ENCODE peak calls at places on chromosomes 4 and X, in eight cellular contexts. M is spleen, H is transverse colon, A is lower leg skin, L is thyroid gland, X is suprapubic skin, E is ovary, F is right lobe of liver. I is an unnamed sample.

GRCh38 chrX:95893632-95894031 is 791.0 kb upstream of the DIAPH2 start:
- DNase-seq in M (no peak), H (no peak), A (peak), L (no peak), X (no peak), E (no peak), F (no peak), I (no peak)

GRCh38 chrX:10030570-10030969 is 63.4 kb downstream of the CLDN34 start:
- DNase-seq in M (no peak), H (no peak), A (no peak), L (no peak), X (no peak), E (no peak), F (no peak), I (no peak)

GRCh38 chr4:39514888-39515401 is 12.3 kb downstream of the UGDH start:
- DNase-seq in M (no peak), H (peak), A (no peak), L (peak), X (no peak), E (peak), F (peak), I (no peak)

GRCh38 chrX:68881911-68882310 is 53.1 kb downstream of the EFNB1 start:
- DNase-seq in M (no peak), H (no peak), A (no peak), L (no peak), X (no peak), E (no peak), F (no peak), I (no peak)

GRCh38 chrX:76657499-76657898 is 230.0 kb downstream of the MAGEE1 start:
- DNase-seq in M (no peak), H (no peak), A (no peak), L (no peak), X (no peak), E (no peak), F (no peak), I (no peak)

GRCh38 chr4:148926861-148927260 is 484.6 kb upstream of the NR3C2 start:
- DNase-seq in M (no peak), H (peak), A (peak), L (peak), X (no peak), E (no peak), F (no peak), I (no peak)

GRCh38 chr4:112546476-112546875 is 30.5 kb upstream of the NEUROG2 start:
- DNase-seq in M (no peak), H (no peak), A (no peak), L (no peak), X (no peak), E (no peak), F (no peak), I (no peak)

GRCh38 chrX:31679861-31680260 is 608.0 kb upstream of the FTHL17 start:
- DNase-seq in M (no peak), H (no peak), A (no peak), L (no peak), X (no peak), E (no peak), F (no peak), I (no peak)

GRCh38 chr4:57078685-57079521 is 31.3 kb downstream of the IGFBP7 start:
- DNase-seq in M (no peak), H (no peak), A (no peak), L (peak), X (no peak), E (no peak), F (no peak), I (no peak)

GRCh38 chr4:83536649-83537352 is 893 bp downstream of the GPAT3 start:
- DNase-seq in M (no peak), H (peak), A (no peak), L (peak), X (no peak), E (peak), F (no peak), I (no peak)

GRCh38 chr4:83546796-83547195 is 10.9 kb downstream of the GPAT3 start:
- DNase-seq in M (no peak), H (no peak), A (no peak), L (no peak), X (no peak), E (no peak), F (no peak), I (no peak)

GRCh38 chr4:83542225-83542624 is 6.3 kb downstream of the GPAT3 start:
- DNase-seq in M (no peak), H (no peak), A (no peak), L (no peak), X (no peak), E (no peak), F (no peak), I (no peak)
- TF ChIP-seq POLR2A in M (no peak), H (no peak), A (no peak), L (no peak), X (no peak), E (no peak), F (no peak), I (no peak)

GRCh38 chr4:127249066-127249766 is 383.5 kb upstream of the INTU start:
- DNase-seq in M (no peak), H (no peak), A (no peak), L (no peak), X (no peak), E (no peak), F (no peak), I (no peak)

GRCh38 chr4:127249767-127250108 is 383.0 kb upstream of the INTU start:
- DNase-seq in M (no peak), H (no peak), A (no peak), L (no peak), X (no peak), E (no peak), F (no peak), I (no peak)

GRCh38 chr4:127250577-127250976 is 382.2 kb upstream of the INTU start:
- DNase-seq in M (no peak), H (no peak), A (no peak), L (no peak), X (no peak), E (no peak), F (no peak), I (no peak)

GRCh38 chr4:127247293-127247952 is 385.3 kb upstream of the INTU start:
- DNase-seq in M (no peak), H (no peak), A (no peak), L (no peak), X (no peak), E (no peak), F (no peak), I (no peak)

DNA sequence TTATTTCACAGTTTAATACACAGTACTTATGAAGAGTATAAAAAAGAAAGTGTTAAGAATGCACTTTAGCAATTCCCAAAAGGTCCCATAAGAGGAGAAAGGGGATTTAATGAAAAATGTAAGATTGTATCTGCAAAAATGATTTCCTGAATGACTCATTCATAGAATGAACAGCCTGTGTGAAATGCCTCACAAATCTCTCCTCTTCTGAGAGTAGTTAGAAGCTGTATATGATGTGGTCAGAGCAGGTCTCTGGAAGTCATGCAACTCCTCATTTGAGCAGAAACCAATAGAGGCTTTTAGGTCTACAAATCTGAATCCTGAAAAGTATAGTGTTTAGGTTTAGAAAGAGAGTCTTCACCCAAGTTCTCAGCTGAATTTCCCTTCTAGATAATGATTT is 381.3 kb upstream of the INTU start:
- DNase-seq in M (no peak), H (no peak), A (no peak), L (no peak), X (no peak), E (no peak), F (no peak), I (no peak)
- TF ChIP-seq POLR2A in M (no peak), H (no peak), A (no peak), L (no peak), X (no peak), E (no peak), F (no peak), I (no peak)

DNA sequence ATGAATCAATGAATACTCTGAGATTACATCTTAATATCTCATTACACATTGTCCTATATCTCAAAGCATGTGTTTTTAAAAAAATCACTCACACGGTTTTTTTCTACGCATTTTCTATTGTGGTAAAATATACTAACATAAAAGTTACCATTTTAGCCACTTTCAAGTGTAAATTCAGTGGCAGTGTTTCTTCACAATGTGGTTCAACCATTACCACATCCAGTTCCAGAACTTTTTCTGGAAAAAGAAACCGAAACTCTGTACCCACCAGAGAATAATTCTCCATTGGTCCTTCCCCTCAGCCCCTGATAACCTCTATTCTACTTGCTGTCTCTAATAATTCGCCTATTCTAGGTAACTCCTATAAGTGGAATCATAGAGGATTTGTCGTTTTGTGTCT is 35.3 kb upstream of the ACSL1 start:
- DNase-seq in M (no peak), H (no peak), A (no peak), L (no peak), X (no peak), E (no peak), F (no peak), I (no peak)
- TF ChIP-seq POLR2A in M (no peak), H (no peak), A (no peak), L (no peak), X (no peak), E (no peak), F (no peak), I (no peak)

GRCh38 chrX:136872091-136872700 is 8.3 kb downstream of the RBMX start:
- DNase-seq in M (no peak), H (no peak), A (no peak), L (no peak), X (no peak), E (no peak), F (no peak), I (no peak)
- TF ChIP-seq POLR2A in M (no peak), H (no peak), A (no peak), L (no peak), X (no peak), E (no peak), F (no peak), I (no peak)

DNA sequence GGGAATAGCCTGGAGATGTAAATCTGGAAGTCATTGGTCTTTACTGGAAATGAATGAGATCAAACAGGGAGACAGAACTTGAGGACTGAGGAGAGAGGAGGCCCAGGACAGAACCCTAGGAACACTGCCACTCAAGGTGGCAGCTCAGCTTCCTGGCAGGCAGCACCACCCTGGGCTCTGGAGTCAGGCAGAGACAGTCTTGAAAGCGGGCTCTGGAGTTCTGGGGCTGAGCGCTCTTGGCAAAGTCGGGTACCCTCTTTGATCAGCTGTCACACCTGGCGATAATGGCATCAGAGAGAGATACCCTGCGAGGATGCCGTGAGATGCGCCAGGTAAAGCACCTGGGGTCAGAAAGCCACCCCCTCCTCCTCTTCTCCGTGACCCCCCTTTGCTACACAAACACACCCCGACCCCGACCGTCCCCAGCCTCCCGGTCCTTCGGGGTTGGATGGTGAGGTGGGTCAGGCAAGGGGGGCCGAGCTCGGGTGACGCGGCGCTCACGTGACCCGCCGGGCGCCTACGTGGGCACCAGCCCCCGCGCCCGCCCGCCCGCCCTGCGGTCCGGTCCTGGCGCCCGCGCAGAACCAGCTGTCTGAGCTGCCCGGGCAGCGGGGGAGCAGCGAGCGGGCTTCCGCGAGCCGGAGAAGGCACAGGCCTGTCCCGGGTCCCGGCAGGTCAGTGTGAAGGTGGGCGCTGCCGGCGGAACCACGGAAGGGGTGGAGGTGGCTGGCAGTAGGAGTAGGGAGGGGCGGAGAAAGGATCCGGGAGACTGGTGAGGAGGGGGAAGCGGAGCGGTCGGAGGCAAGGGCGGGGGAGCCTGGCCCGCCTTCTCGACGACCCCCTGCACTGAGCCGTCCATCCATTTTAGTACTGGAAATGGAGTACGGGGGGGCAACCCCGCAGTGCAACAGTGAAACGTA is at the start of gene TCEAL3:
- DNase-seq in M (peak), H (peak), A (peak), L (peak), X (peak), E (peak), F (peak), I (no peak)
- TF ChIP-seq POLR2A in M (no peak), H (peak), A (no peak), L (peak), X (no peak), E (peak), F (no peak), I (no peak)

I was measured in GM12891.